ENCODE peak calls at places on chromosomes 1 and 21, in eight cellular contexts. One of them, this sample, is unnamed.

GRCh38 chr1:7326366-7326765 is 444.7 kb upstream of the VAMP3 start:
- ATAC-seq in GM23338: no peak
- ATAC-seq in K562: no peak
- ATAC-seq in HCT116: no peak
- ATAC-seq in GM12878: no peak
- ATAC-seq in upper lobe of left lung: peak
- ATAC-seq in Panc1: no peak
- ATAC-seq in HepG2: no peak
- ATAC-seq in this sample: no peak

GRCh38 chr1:202085682-202086373 is 36.9 kb upstream of the GPR37L1 start:
- ATAC-seq in GM23338: peak
- ATAC-seq in K562: peak
- ATAC-seq in HCT116: peak
- ATAC-seq in GM12878: no peak
- ATAC-seq in upper lobe of left lung: peak
- ATAC-seq in Panc1: peak
- ATAC-seq in HepG2: peak
- ATAC-seq in this sample: peak

GRCh38 chr1:56903778-56904177 is 49.2 kb downstream of the C8A start:
- ATAC-seq in GM23338: no peak
- ATAC-seq in K562: no peak
- ATAC-seq in HCT116: no peak
- ATAC-seq in GM12878: no peak
- ATAC-seq in upper lobe of left lung: no peak
- ATAC-seq in Panc1: no peak
- ATAC-seq in HepG2: no peak
- ATAC-seq in this sample: no peak

GRCh38 chr1:225944387-225944786 is 3.4 kb upstream of the LEFTY2 start:
- ATAC-seq in GM23338: no peak
- ATAC-seq in K562: no peak
- ATAC-seq in HCT116: no peak
- ATAC-seq in GM12878: no peak
- ATAC-seq in upper lobe of left lung: no peak
- ATAC-seq in Panc1: no peak
- ATAC-seq in HepG2: no peak
- ATAC-seq in this sample: no peak

GRCh38 chr1:181179279-181179979 is 90.9 kb downstream of the IER5 start:
- ATAC-seq in GM23338: peak
- ATAC-seq in K562: peak
- ATAC-seq in HCT116: no peak
- ATAC-seq in GM12878: no peak
- ATAC-seq in upper lobe of left lung: no peak
- ATAC-seq in Panc1: no peak
- ATAC-seq in HepG2: no peak
- ATAC-seq in this sample: no peak

GRCh38 chr1:237318748-237319147 is 276.8 kb downstream of the RYR2 start:
- ATAC-seq in GM23338: no peak
- ATAC-seq in K562: no peak
- ATAC-seq in HCT116: no peak
- ATAC-seq in GM12878: no peak
- ATAC-seq in upper lobe of left lung: no peak
- ATAC-seq in Panc1: no peak
- ATAC-seq in HepG2: no peak
- ATAC-seq in this sample: no peak

GRCh38 chr1:6246497-6247295 is 2.7 kb downstream of the HES3 start:
- ATAC-seq in GM23338: peak
- ATAC-seq in K562: peak
- ATAC-seq in HCT116: peak
- ATAC-seq in GM12878: peak
- ATAC-seq in upper lobe of left lung: peak
- ATAC-seq in Panc1: peak
- ATAC-seq in HepG2: peak
- ATAC-seq in this sample: peak

GRCh38 chr21:27734146-27734545 is 767.3 kb upstream of the ADAMTS5 start:
- ATAC-seq in GM23338: no peak
- ATAC-seq in K562: no peak
- ATAC-seq in HCT116: no peak
- ATAC-seq in GM12878: no peak
- ATAC-seq in upper lobe of left lung: no peak
- ATAC-seq in Panc1: no peak
- ATAC-seq in HepG2: no peak
- ATAC-seq in this sample: no peak

GRCh38 chr21:35063428-35064172 is 14.5 kb upstream of the RUNX1 start:
- ATAC-seq in GM23338: no peak
- ATAC-seq in K562: no peak
- ATAC-seq in HCT116: no peak
- ATAC-seq in GM12878: no peak
- ATAC-seq in upper lobe of left lung: no peak
- ATAC-seq in Panc1: no peak
- ATAC-seq in HepG2: no peak
- ATAC-seq in this sample: no peak

GRCh38 chr1:77948841-77949424 is 29.9 kb downstream of the FUBP1 start:
- ATAC-seq in GM23338: peak
- ATAC-seq in K562: peak
- ATAC-seq in HCT116: peak
- ATAC-seq in GM12878: peak
- ATAC-seq in upper lobe of left lung: no peak
- ATAC-seq in Panc1: peak
- ATAC-seq in HepG2: peak
- ATAC-seq in this sample: no peak

GRCh38 chr1:183319051-183319450 is 99.1 kb downstream of the NMNAT2 start:
- ATAC-seq in GM23338: no peak
- ATAC-seq in K562: no peak
- ATAC-seq in HCT116: no peak
- ATAC-seq in GM12878: peak
- ATAC-seq in upper lobe of left lung: no peak
- ATAC-seq in Panc1: no peak
- ATAC-seq in HepG2: peak
- ATAC-seq in this sample: no peak

GRCh38 chr1:48940354-48940753 is 163.7 kb upstream of the BEND5 start:
- ATAC-seq in GM23338: no peak
- ATAC-seq in K562: no peak
- ATAC-seq in HCT116: no peak
- ATAC-seq in GM12878: no peak
- ATAC-seq in upper lobe of left lung: no peak
- ATAC-seq in Panc1: no peak
- ATAC-seq in HepG2: no peak
- ATAC-seq in this sample: no peak

GRCh38 chr1:31583995-31584868 is 7.9 kb downstream of the TINAGL1 start:
- ATAC-seq in GM23338: no peak
- ATAC-seq in K562: no peak
- ATAC-seq in HCT116: no peak
- ATAC-seq in GM12878: no peak
- ATAC-seq in upper lobe of left lung: peak
- ATAC-seq in Panc1: no peak
- ATAC-seq in HepG2: peak
- ATAC-seq in this sample: peak

GRCh38 chr1:74468982-74469603 is 43.3 kb downstream of the LRRC53 start:
- ATAC-seq in GM23338: peak
- ATAC-seq in K562: peak
- ATAC-seq in HCT116: no peak
- ATAC-seq in GM12878: peak
- ATAC-seq in upper lobe of left lung: no peak
- ATAC-seq in Panc1: no peak
- ATAC-seq in HepG2: no peak
- ATAC-seq in this sample: no peak

GRCh38 chr1:100452641-100453040 is 85.3 kb upstream of the GPR88 start:
- ATAC-seq in GM23338: no peak
- ATAC-seq in K562: no peak
- ATAC-seq in HCT116: no peak
- ATAC-seq in GM12878: peak
- ATAC-seq in upper lobe of left lung: no peak
- ATAC-seq in Panc1: no peak
- ATAC-seq in HepG2: no peak
- ATAC-seq in this sample: no peak

GRCh38 chr1:115400891-115401290 is 62.8 kb upstream of the NGF start:
- ATAC-seq in GM23338: no peak
- ATAC-seq in K562: no peak
- ATAC-seq in HCT116: no peak
- ATAC-seq in GM12878: no peak
- ATAC-seq in upper lobe of left lung: no peak
- ATAC-seq in Panc1: no peak
- ATAC-seq in HepG2: no peak
- ATAC-seq in this sample: no peak

GRCh38 chr1:108670131-108670773 is 9.4 kb upstream of the HENMT1 start:
- ATAC-seq in GM23338: no peak
- ATAC-seq in K562: peak
- ATAC-seq in HCT116: no peak
- ATAC-seq in GM12878: no peak
- ATAC-seq in upper lobe of left lung: no peak
- ATAC-seq in Panc1: no peak
- ATAC-seq in HepG2: no peak
- ATAC-seq in this sample: no peak

GRCh38 chr1:193456883-193457282 is 270.5 kb upstream of the B3GALT2 start:
- ATAC-seq in GM23338: no peak
- ATAC-seq in K562: no peak
- ATAC-seq in HCT116: no peak
- ATAC-seq in GM12878: no peak
- ATAC-seq in upper lobe of left lung: no peak
- ATAC-seq in Panc1: no peak
- ATAC-seq in HepG2: no peak
- ATAC-seq in this sample: no peak
- H3K27ac ChIP-seq in GM23338: no peak
- H3K27ac ChIP-seq in K562: no peak
- H3K27ac ChIP-seq in HCT116: no peak
- H3K27ac ChIP-seq in GM12878: no peak
- H3K27ac ChIP-seq in upper lobe of left lung: no peak
- H3K27ac ChIP-seq in Panc1: no peak
- H3K27ac ChIP-seq in HepG2: no peak
- H3K27ac ChIP-seq in this sample: no peak

GRCh38 chr1:53326088-53326597 is 1.7 kb downstream of the LRP8 start:
- ATAC-seq in GM23338: peak
- ATAC-seq in K562: peak
- ATAC-seq in HCT116: peak
- ATAC-seq in GM12878: peak
- ATAC-seq in upper lobe of left lung: peak
- ATAC-seq in Panc1: peak
- ATAC-seq in HepG2: peak
- ATAC-seq in this sample: peak
- TF ChIP-seq POLR2AphosphoS5 in GM23338: peak
- TF ChIP-seq POLR2AphosphoS5 in K562: peak
- TF ChIP-seq POLR2AphosphoS5 in HCT116: peak
- TF ChIP-seq POLR2AphosphoS5 in GM12878: peak
- TF ChIP-seq POLR2AphosphoS5 in upper lobe of left lung: peak
- TF ChIP-seq POLR2AphosphoS5 in Panc1: peak
- TF ChIP-seq POLR2AphosphoS5 in HepG2: peak
- TF ChIP-seq POLR2AphosphoS5 in this sample: peak

GRCh38 chr1:227362039-227362438 is 43.7 kb upstream of the CDC42BPA start:
- ATAC-seq in GM23338: no peak
- ATAC-seq in K562: no peak
- ATAC-seq in HCT116: no peak
- ATAC-seq in GM12878: no peak
- ATAC-seq in upper lobe of left lung: no peak
- ATAC-seq in Panc1: no peak
- ATAC-seq in HepG2: no peak
- ATAC-seq in this sample: no peak

GRCh38 chr1:227356582-227357228 is 38.4 kb upstream of the CDC42BPA start:
- ATAC-seq in GM23338: peak
- ATAC-seq in K562: peak
- ATAC-seq in HCT116: peak
- ATAC-seq in GM12878: no peak
- ATAC-seq in upper lobe of left lung: no peak
- ATAC-seq in Panc1: peak
- ATAC-seq in HepG2: peak
- ATAC-seq in this sample: no peak

GRCh38 chr1:227355542-227356270 is 37.4 kb upstream of the CDC42BPA start:
- ATAC-seq in GM23338: no peak
- ATAC-seq in K562: no peak
- ATAC-seq in HCT116: no peak
- ATAC-seq in GM12878: no peak
- ATAC-seq in upper lobe of left lung: no peak
- ATAC-seq in Panc1: no peak
- ATAC-seq in HepG2: no peak
- ATAC-seq in this sample: no peak

GRCh38 chr1:227357229-227358078 is 39.2 kb upstream of the CDC42BPA start:
- ATAC-seq in GM23338: peak
- ATAC-seq in K562: peak
- ATAC-seq in HCT116: peak
- ATAC-seq in GM12878: no peak
- ATAC-seq in upper lobe of left lung: peak
- ATAC-seq in Panc1: peak
- ATAC-seq in HepG2: peak
- ATAC-seq in this sample: peak

GRCh38 chr1:227358079-227358358 is 39.7 kb upstream of the CDC42BPA start:
- ATAC-seq in GM23338: no peak
- ATAC-seq in K562: no peak
- ATAC-seq in HCT116: no peak
- ATAC-seq in GM12878: no peak
- ATAC-seq in upper lobe of left lung: no peak
- ATAC-seq in Panc1: no peak
- ATAC-seq in HepG2: no peak
- ATAC-seq in this sample: no peak
- H3K27ac ChIP-seq in GM23338: peak
- H3K27ac ChIP-seq in K562: peak
- H3K27ac ChIP-seq in HCT116: peak
- H3K27ac ChIP-seq in GM12878: no peak
- H3K27ac ChIP-seq in upper lobe of left lung: peak
- H3K27ac ChIP-seq in Panc1: peak
- H3K27ac ChIP-seq in HepG2: no peak
- H3K27ac ChIP-seq in this sample: peak

GRCh38 chr1:245874942-245875580 is 632.0 kb downstream of the SMYD3 start:
- ATAC-seq in GM23338: no peak
- ATAC-seq in K562: peak
- ATAC-seq in HCT116: no peak
- ATAC-seq in GM12878: no peak
- ATAC-seq in upper lobe of left lung: peak
- ATAC-seq in Panc1: no peak
- ATAC-seq in HepG2: no peak
- ATAC-seq in this sample: no peak
- TF ChIP-seq POLR2AphosphoS5 in GM23338: no peak
- TF ChIP-seq POLR2AphosphoS5 in K562: no peak
- TF ChIP-seq POLR2AphosphoS5 in HCT116: no peak
- TF ChIP-seq POLR2AphosphoS5 in GM12878: no peak
- TF ChIP-seq POLR2AphosphoS5 in upper lobe of left lung: peak
- TF ChIP-seq POLR2AphosphoS5 in Panc1: no peak
- TF ChIP-seq POLR2AphosphoS5 in HepG2: no peak
- TF ChIP-seq POLR2AphosphoS5 in this sample: peak

DNA sequence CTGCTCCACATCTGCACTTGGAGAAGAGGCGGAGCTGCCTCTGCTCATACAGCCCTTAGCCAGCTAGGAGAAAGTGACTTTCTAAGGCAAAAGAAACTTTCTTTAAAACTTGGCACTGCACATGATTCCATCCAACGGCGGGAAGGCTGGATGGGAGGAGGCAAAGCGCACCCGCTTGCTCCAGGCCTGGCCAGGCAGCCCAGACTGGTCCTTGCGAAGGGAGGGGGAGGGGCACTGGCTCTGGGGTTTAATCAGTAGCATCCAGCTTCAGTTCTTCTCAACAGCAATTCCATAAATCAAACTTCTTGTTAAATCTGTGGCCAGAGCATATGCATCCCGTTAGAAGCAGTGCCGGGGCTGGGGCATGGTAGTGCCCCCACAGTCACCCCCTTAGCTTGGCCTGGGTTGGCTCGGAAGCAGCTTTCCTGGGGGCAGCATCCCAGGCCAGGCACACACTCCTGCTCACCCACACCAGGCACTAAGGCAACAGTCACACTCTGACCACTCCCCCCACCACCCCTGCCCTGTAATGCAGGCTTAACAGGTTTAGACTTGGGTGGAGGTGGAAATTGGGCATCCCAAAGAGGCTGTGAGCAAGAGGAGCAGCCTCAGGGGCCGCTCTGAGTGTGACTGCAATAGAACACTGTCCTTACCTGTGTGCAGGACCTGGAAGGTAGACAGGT is 94.1 kb upstream of the CASZ1 start:
- ATAC-seq in GM23338: peak
- ATAC-seq in K562: no peak
- ATAC-seq in HCT116: peak
- ATAC-seq in GM12878: no peak
- ATAC-seq in upper lobe of left lung: peak
- ATAC-seq in Panc1: peak
- ATAC-seq in HepG2: no peak
- ATAC-seq in this sample: no peak
- H3K27ac ChIP-seq in GM23338: no peak
- H3K27ac ChIP-seq in K562: no peak
- H3K27ac ChIP-seq in HCT116: no peak
- H3K27ac ChIP-seq in GM12878: no peak
- H3K27ac ChIP-seq in upper lobe of left lung: no peak
- H3K27ac ChIP-seq in Panc1: no peak
- H3K27ac ChIP-seq in HepG2: no peak
- H3K27ac ChIP-seq in this sample: no peak

This sample was measured in gastroesophageal sphincter.